ENCODE peak calls at places on chromosomes 13 and 19, in six cellular contexts. V, K, W, J, Z and C are unnamed samples.

GRCh38 chr19:1279782-1280341 is 4.5 kb downstream of the FAM174C start:
- DNase-seq in W (peak), K (peak), J (peak), V (peak), Z (peak), C (peak)

GRCh38 chr13:95206116-95206515 is 95.1 kb downstream of the ABCC4 start:
- DNase-seq in W (no peak), V (no peak), J (no peak), K (no peak), Z (no peak), C (no peak)

GRCh38 chr19:4557971-4558941 is 1.2 kb downstream of the SEMA6B start:
- DNase-seq in Z (no peak), J (no peak), K (no peak), W (peak), V (no peak), C (no peak)

GRCh38 chr13:47862841-47863240 is 138.2 kb downstream of the SUCLA2 start:
- DNase-seq in Z (no peak), K (no peak), V (no peak), J (no peak), W (no peak), C (no peak)

GRCh38 chr19:38793186-38793585 is 4.2 kb downstream of the LGALS7B start:
- DNase-seq in V (peak), Z (no peak), K (no peak), W (no peak), J (no peak), C (no peak)

GRCh38 chr19:58229255-58229639 is 533 bp downstream of the ZNF544 start:
- DNase-seq in W (peak), J (no peak), Z (no peak), V (peak), K (no peak), C (peak)

GRCh38 chr13:112456138-112457056 is 80.2 kb downstream of the SPACA7 start:
- DNase-seq in K (no peak), J (no peak), Z (no peak), V (no peak), W (no peak), C (no peak)

GRCh38 chr13:29849071-29849541 is 1.3 kb downstream of the UBL3 start:
- DNase-seq in Z (peak), K (no peak), W (no peak), V (peak), J (peak), C (peak)